ENCODE peak calls at places on chromosomes 2 and 18, in six cellular contexts. R is T-helper 1 cell, Z is GM20000, X is ACHN, S is heart right ventricle, G is endothelial cell. V is an unnamed sample.

GRCh38 chr2:143261986-143262784 is 133.0 kb downstream of the ARHGAP15 start:
- DNase-seq in R (peak; percentile 97), Z (no peak), X (no peak), S (no peak), G (no peak), V (no peak)

GRCh38 chr2:20634430-20635095 is 16.3 kb downstream of the HS1BP3 start:
- DNase-seq in R (no peak), Z (no peak), X (peak; percentile 30), S (no peak), G (no peak), V (no peak)

GRCh38 chr2:11652555-11652954 is 17.4 kb downstream of the NTSR2 start:
- DNase-seq in R (no peak), Z (no peak), X (no peak), S (no peak), G (no peak), V (peak; percentile 81)

GRCh38 chr2:222295368-222296041 is 3.3 kb downstream of the PAX3 start:
- DNase-seq in R (no peak), Z (no peak), X (no peak), S (no peak), G (no peak), V (no peak)

GRCh38 chr2:37653093-37653492 is 18.3 kb downstream of the CDC42EP3 start:
- DNase-seq in R (no peak), Z (no peak), X (no peak), S (no peak), G (no peak), V (peak; percentile 31)

GRCh38 chr2:168697668-168698121 is 104.7 kb upstream of the NOSTRIN start:
- DNase-seq in R (no peak), Z (no peak), X (no peak), S (no peak), G (no peak), V (no peak)

GRCh38 chr2:70069049-70069448 is 18.2 kb upstream of the PCBP1 start:
- DNase-seq in R (peak; percentile 87), Z (peak; percentile 68), X (no peak), S (no peak), G (no peak), V (no peak)

GRCh38 chr2:51782874-51783765 is 751.2 kb upstream of the NRXN1 start:
- DNase-seq in R (no peak), Z (no peak), X (no peak), S (no peak), G (no peak), V (no peak)

GRCh38 chr2:28346587-28346986 is 46.1 kb upstream of the FOSL2 start:
- DNase-seq in R (no peak), Z (no peak), X (no peak), S (no peak), G (no peak), V (no peak)

GRCh38 chr2:16890081-16890480 is 224.4 kb upstream of the CYRIA start:
- DNase-seq in R (no peak), Z (no peak), X (no peak), S (no peak), G (no peak), V (no peak)

GRCh38 chr2:8514748-8515389 is 167.0 kb upstream of the ID2 start:
- DNase-seq in R (peak; percentile 60), Z (peak; percentile 72), X (no peak), S (no peak), G (no peak), V (no peak)

GRCh38 chr2:54041135-54041534 is 70.3 kb upstream of the PSME4 start:
- DNase-seq in R (peak; percentile 41), Z (no peak), X (no peak), S (no peak), G (no peak), V (no peak)

GRCh38 chr2:8465560-8465959 is 216.3 kb upstream of the ID2 start:
- DNase-seq in R (no peak), Z (no peak), X (no peak), S (no peak), G (no peak), V (no peak)

GRCh38 chr18:36539674-36540073 is 242.2 kb downstream of the FHOD3 start:
- DNase-seq in R (no peak), Z (no peak), X (no peak), S (no peak), G (no peak), V (no peak)

GRCh38 chr2:174776223-174776622 is 12.0 kb upstream of the CHRNA1 start:
- DNase-seq in R (no peak), Z (no peak), X (no peak), S (no peak), G (peak; percentile 43), V (no peak)

GRCh38 chr18:67417864-67418523 is 98.5 kb downstream of the DSEL start:
- DNase-seq in R (peak; percentile 54), Z (peak; percentile 17), X (peak; percentile 78), S (no peak), G (no peak), V (peak; percentile 18)

GRCh38 chr2:60505240-60505639 is 48.2 kb downstream of the BCL11A start:
- DNase-seq in R (no peak), Z (no peak), X (no peak), S (no peak), G (no peak), V (no peak)

GRCh38 chr2:10720983-10721343 is 467 bp upstream of the ATP6V1C2 start:
- DNase-seq in R (no peak), Z (peak; percentile 32), X (no peak), S (no peak), G (no peak), V (no peak)

GRCh38 chr2:136131961-136132839 is 14.3 kb upstream of the CXCR4 start:
- DNase-seq in R (peak; percentile 72), Z (peak; percentile 79), X (no peak), S (no peak), G (no peak), V (peak; percentile 41)

GRCh38 chr2:236712304-236712703 is 142.7 kb downstream of the ACKR3 start:
- DNase-seq in R (no peak), Z (no peak), X (no peak), S (no peak), G (no peak), V (no peak)

GRCh38 chr2:142290931-142291330 is 160.1 kb upstream of the LRP1B start:
- DNase-seq in R (no peak), Z (no peak), X (no peak), S (no peak), G (no peak), V (no peak)

GRCh38 chr18:49447810-49448745 is 12.4 kb downstream of the DYM start:
- DNase-seq in R (peak; percentile 58), Z (peak; percentile 25), X (peak; percentile 51), S (no peak), G (peak; percentile 55), V (no peak)

GRCh38 chr2:7626139-7626537 is 708.9 kb downstream of the RNF144A start:
- DNase-seq in R (no peak), Z (no peak), X (no peak), S (no peak), G (no peak), V (no peak)

GRCh38 chr2:71494523-71495155 is 41.3 kb downstream of the DYSF start:
- DNase-seq in R (no peak), Z (no peak), X (no peak), S (no peak), G (no peak), V (no peak)

GRCh38 chr2:69770193-69770702 is 28.3 kb downstream of the ANXA4 start:
- DNase-seq in R (peak; percentile 47), Z (no peak), X (peak; percentile 81), S (no peak), G (no peak), V (no peak)

GRCh38 chr2:60741588-60741987 is 14.5 kb upstream of the PAPOLG start:
- DNase-seq in R (no peak), Z (no peak), X (no peak), S (peak; percentile 25), G (no peak), V (no peak)

GRCh38 chr18:54284967-54285785 is 15.9 kb downstream of the POLI start:
- DNase-seq in R (peak; percentile 97), Z (peak; percentile 79), X (peak; percentile 70), S (peak; percentile 44), G (no peak), V (no peak)

GRCh38 chr18:47343291-47343690 is 91.8 kb upstream of the SKOR2 start:
- DNase-seq in R (no peak), Z (no peak), X (no peak), S (no peak), G (no peak), V (no peak)

GRCh38 chr2:173059941-173060575 is 15.6 kb upstream of the MAP3K20 start:
- DNase-seq in R (no peak), Z (no peak), X (no peak), S (no peak), G (no peak), V (no peak)

GRCh38 chr18:63850010-63850409 is 37.5 kb upstream of the SERPINB2 start:
- DNase-seq in R (no peak), Z (peak; percentile 17), X (peak; percentile 8), S (no peak), G (peak; percentile 47), V (peak; percentile 17)

GRCh38 chr2:109333414-109334194 is 204.6 kb downstream of the SH3RF3 start:
- DNase-seq in R (no peak), Z (no peak), X (peak; percentile 62), S (no peak), G (peak; percentile 38), V (no peak)

GRCh38 chr2:238290079-238290478 is 1.7 kb upstream of the PER2 start:
- DNase-seq in R (no peak), Z (no peak), X (no peak), S (peak; percentile 32), G (peak; percentile 26), V (peak; percentile 71)

GRCh38 chr2:171923206-171923605 is 945 bp downstream of the HAT1 start:
- DNase-seq in R (no peak), Z (no peak), X (peak; percentile 57), S (no peak), G (no peak), V (no peak)

GRCh38 chr18:26488417-26489009 is 59.8 kb downstream of the KCTD1 start:
- DNase-seq in R (no peak), Z (no peak), X (no peak), S (no peak), G (no peak), V (no peak)

GRCh38 chr2:96527990-96528679 is 8.4 kb upstream of the ARID5A start:
- DNase-seq in R (peak; percentile 89), Z (no peak), X (no peak), S (peak; percentile 67), G (no peak), V (no peak)

GRCh38 chr2:232898592-232899541 is 28.8 kb downstream of the SNORC start:
- DNase-seq in R (no peak), Z (no peak), X (no peak), S (no peak), G (no peak), V (no peak)

V was measured in Ammon's horn.